ENCODE peak calls at places on chromosomes 13 and 19, in five cellular contexts. X, S, M, H and L are unnamed samples.

GRCh38 chr19:35378356-35378755 is 7.5 kb downstream of the GPR42 start:
- DNase-seq in S (no peak), X (no peak), H (no peak), M (no peak), L (no peak)

GRCh38 chr19:43625918-43626579 is 6.6 kb upstream of the ZNF428 start:
- DNase-seq in S (no peak), H (peak; percentile 84), X (no peak), M (no peak), L (no peak)

GRCh38 chr19:53132231-53132991 is at the start of gene ZNF415:
- DNase-seq in H (no peak), M (peak; percentile 58), X (no peak), S (peak; percentile 75), L (peak; percentile 64)

GRCh38 chr13:20337894-20338551 is 105.9 kb upstream of the GJB6 start:
- DNase-seq in H (no peak), M (no peak), S (no peak), X (no peak), L (no peak)

GRCh38 chr19:10686661-10687517 is 14.3 kb upstream of the QTRT1 start:
- DNase-seq in X (no peak), S (no peak), H (no peak), M (no peak), L (no peak)

GRCh38 chr13:47036291-47037008 is 139.6 kb upstream of the HTR2A start:
- DNase-seq in X (no peak), H (no peak), S (no peak), M (no peak), L (no peak)

GRCh38 chr13:26420282-26420960 is 137.1 kb upstream of the WASF3 start:
- DNase-seq in X (no peak), M (no peak), H (no peak), S (no peak), L (no peak)

GRCh38 chr13:43815204-43815603 is 28.4 kb upstream of the ENOX1 start:
- DNase-seq in X (no peak), S (no peak), M (no peak), H (no peak), L (peak; percentile 22)

GRCh38 chr13:49240017-49240416 is 7.7 kb upstream of the CDADC1 start:
- DNase-seq in X (no peak), H (no peak), M (no peak), S (peak; percentile 14), L (no peak)